ENCODE peak calls at places on chromosomes 7 and 10, in six cellular contexts. One of them, this sample, is unnamed.

GRCh38 chr7:78996013-78996412 is 457.5 kb downstream of the MAGI2 start:
- DNase-seq in transverse colon: no peak
- DNase-seq in activated CD8-positive, alpha-beta T cell treated with anti-CD3 and anti-CD28 coated beads for 36 hours: no peak
- DNase-seq in AG09319: no peak
- DNase-seq in K562: no peak
- DNase-seq in H7: no peak
- DNase-seq in this sample: no peak

GRCh38 chr7:5699951-5700384 is 81.5 kb downstream of the RNF216 start:
- DNase-seq in H7: peak
- DNase-seq in activated CD8-positive, alpha-beta T cell treated with anti-CD3 and anti-CD28 coated beads for 36 hours: peak
- DNase-seq in AG09319: no peak
- DNase-seq in transverse colon: peak
- DNase-seq in K562: no peak
- DNase-seq in this sample: peak

GRCh38 chr7:89770156-89770555 is 384.1 kb upstream of the STEAP1 start:
- DNase-seq in activated CD8-positive, alpha-beta T cell treated with anti-CD3 and anti-CD28 coated beads for 36 hours: no peak
- DNase-seq in K562: no peak
- DNase-seq in transverse colon: no peak
- DNase-seq in H7: no peak
- DNase-seq in AG09319: no peak
- DNase-seq in this sample: no peak

GRCh38 chr7:116798205-116798730 is 64.1 kb upstream of the CAPZA2 start:
- DNase-seq in activated CD8-positive, alpha-beta T cell treated with anti-CD3 and anti-CD28 coated beads for 36 hours: no peak
- DNase-seq in K562: no peak
- DNase-seq in transverse colon: no peak
- DNase-seq in H7: no peak
- DNase-seq in AG09319: no peak
- DNase-seq in this sample: no peak

GRCh38 chr10:91570220-91570619 is 62.7 kb downstream of the PPP1R3C start:
- DNase-seq in transverse colon: no peak
- DNase-seq in AG09319: no peak
- DNase-seq in activated CD8-positive, alpha-beta T cell treated with anti-CD3 and anti-CD28 coated beads for 36 hours: no peak
- DNase-seq in H7: no peak
- DNase-seq in K562: no peak
- DNase-seq in this sample: no peak

GRCh38 chr10:76411719-76412435 is 980.5 kb downstream of the LRMDA start:
- DNase-seq in activated CD8-positive, alpha-beta T cell treated with anti-CD3 and anti-CD28 coated beads for 36 hours: no peak
- DNase-seq in K562: no peak
- DNase-seq in transverse colon: peak
- DNase-seq in H7: no peak
- DNase-seq in AG09319: peak
- DNase-seq in this sample: no peak

GRCh38 chr7:143417734-143418378 is 9.2 kb upstream of the EPHA1 start:
- DNase-seq in H7: peak
- DNase-seq in activated CD8-positive, alpha-beta T cell treated with anti-CD3 and anti-CD28 coated beads for 36 hours: no peak
- DNase-seq in AG09319: no peak
- DNase-seq in transverse colon: no peak
- DNase-seq in K562: no peak
- DNase-seq in this sample: no peak

GRCh38 chr10:6729071-6729773 is 149.1 kb upstream of the PRKCQ start:
- DNase-seq in activated CD8-positive, alpha-beta T cell treated with anti-CD3 and anti-CD28 coated beads for 36 hours: no peak
- DNase-seq in transverse colon: no peak
- DNase-seq in AG09319: peak
- DNase-seq in K562: no peak
- DNase-seq in H7: no peak
- DNase-seq in this sample: no peak

GRCh38 chr7:94396044-94396443 is 1.3 kb downstream of the COL1A2 start:
- DNase-seq in AG09319: peak
- DNase-seq in H7: no peak
- DNase-seq in activated CD8-positive, alpha-beta T cell treated with anti-CD3 and anti-CD28 coated beads for 36 hours: no peak
- DNase-seq in K562: peak
- DNase-seq in transverse colon: no peak
- DNase-seq in this sample: no peak

GRCh38 chr7:154857728-154858681 is 144.9 kb downstream of the PAXIP1 start:
- DNase-seq in AG09319: no peak
- DNase-seq in K562: no peak
- DNase-seq in transverse colon: no peak
- DNase-seq in activated CD8-positive, alpha-beta T cell treated with anti-CD3 and anti-CD28 coated beads for 36 hours: no peak
- DNase-seq in H7: peak
- DNase-seq in this sample: peak

GRCh38 chr7:149832332-149833041 is 5.7 kb upstream of the ZNF862 start:
- DNase-seq in AG09319: no peak
- DNase-seq in activated CD8-positive, alpha-beta T cell treated with anti-CD3 and anti-CD28 coated beads for 36 hours: no peak
- DNase-seq in K562: no peak
- DNase-seq in transverse colon: no peak
- DNase-seq in H7: peak
- DNase-seq in this sample: no peak

GRCh38 chr10:48239618-48240017 is 34.9 kb downstream of the FRMPD2 start:
- DNase-seq in activated CD8-positive, alpha-beta T cell treated with anti-CD3 and anti-CD28 coated beads for 36 hours: no peak
- DNase-seq in AG09319: no peak
- DNase-seq in H7: no peak
- DNase-seq in K562: no peak
- DNase-seq in transverse colon: no peak
- DNase-seq in this sample: no peak

GRCh38 chr10:74585231-74586087 is 240.9 kb upstream of the KAT6B start:
- DNase-seq in K562: no peak
- DNase-seq in activated CD8-positive, alpha-beta T cell treated with anti-CD3 and anti-CD28 coated beads for 36 hours: peak
- DNase-seq in H7: no peak
- DNase-seq in transverse colon: no peak
- DNase-seq in AG09319: no peak
- DNase-seq in this sample: peak

GRCh38 chr7:30170460-30171197 is 35.8 kb downstream of the MTURN start:
- DNase-seq in activated CD8-positive, alpha-beta T cell treated with anti-CD3 and anti-CD28 coated beads for 36 hours: no peak
- DNase-seq in K562: no peak
- DNase-seq in H7: no peak
- DNase-seq in transverse colon: no peak
- DNase-seq in AG09319: no peak
- DNase-seq in this sample: no peak

GRCh38 chr7:96415293-96415940 is 93.5 kb upstream of the SLC25A13 start:
- DNase-seq in transverse colon: no peak
- DNase-seq in activated CD8-positive, alpha-beta T cell treated with anti-CD3 and anti-CD28 coated beads for 36 hours: no peak
- DNase-seq in H7: peak
- DNase-seq in AG09319: no peak
- DNase-seq in K562: no peak
- DNase-seq in this sample: no peak

GRCh38 chr10:71176661-71177060 is 35.7 kb upstream of the UNC5B start:
- DNase-seq in AG09319: no peak
- DNase-seq in H7: peak
- DNase-seq in K562: no peak
- DNase-seq in activated CD8-positive, alpha-beta T cell treated with anti-CD3 and anti-CD28 coated beads for 36 hours: no peak
- DNase-seq in transverse colon: no peak
- DNase-seq in this sample: no peak

GRCh38 chr7:55483061-55483460 is 89.2 kb downstream of the VOPP1 start:
- DNase-seq in transverse colon: no peak
- DNase-seq in AG09319: no peak
- DNase-seq in K562: no peak
- DNase-seq in H7: no peak
- DNase-seq in activated CD8-positive, alpha-beta T cell treated with anti-CD3 and anti-CD28 coated beads for 36 hours: no peak
- DNase-seq in this sample: peak

GRCh38 chr10:59536576-59537014 is 173.1 kb downstream of the SLC16A9 start:
- DNase-seq in AG09319: no peak
- DNase-seq in transverse colon: no peak
- DNase-seq in K562: no peak
- DNase-seq in H7: no peak
- DNase-seq in activated CD8-positive, alpha-beta T cell treated with anti-CD3 and anti-CD28 coated beads for 36 hours: no peak
- DNase-seq in this sample: no peak

GRCh38 chr10:122521011-122521410 is 39.5 kb upstream of the DMBT1 start:
- DNase-seq in H7: no peak
- DNase-seq in transverse colon: no peak
- DNase-seq in K562: no peak
- DNase-seq in AG09319: no peak
- DNase-seq in activated CD8-positive, alpha-beta T cell treated with anti-CD3 and anti-CD28 coated beads for 36 hours: no peak
- DNase-seq in this sample: peak

GRCh38 chr7:121328508-121329459 is at the start of gene WNT16:
- DNase-seq in H7: peak
- DNase-seq in activated CD8-positive, alpha-beta T cell treated with anti-CD3 and anti-CD28 coated beads for 36 hours: peak
- DNase-seq in K562: peak
- DNase-seq in AG09319: no peak
- DNase-seq in transverse colon: no peak
- DNase-seq in this sample: no peak

GRCh38 chr10:97822261-97822687 is 27.4 kb upstream of the GOLGA7B start:
- DNase-seq in activated CD8-positive, alpha-beta T cell treated with anti-CD3 and anti-CD28 coated beads for 36 hours: no peak
- DNase-seq in H7: peak
- DNase-seq in transverse colon: no peak
- DNase-seq in K562: no peak
- DNase-seq in AG09319: no peak
- DNase-seq in this sample: no peak

GRCh38 chr10:73106301-73106700 is 4.0 kb upstream of the NUDT13 start:
- DNase-seq in H7: no peak
- DNase-seq in transverse colon: no peak
- DNase-seq in K562: no peak
- DNase-seq in AG09319: no peak
- DNase-seq in activated CD8-positive, alpha-beta T cell treated with anti-CD3 and anti-CD28 coated beads for 36 hours: no peak
- DNase-seq in this sample: no peak

GRCh38 chr7:159130820-159131219 is 13.8 kb downstream of the VIPR2 start:
- DNase-seq in K562: no peak
- DNase-seq in transverse colon: no peak
- DNase-seq in AG09319: no peak
- DNase-seq in activated CD8-positive, alpha-beta T cell treated with anti-CD3 and anti-CD28 coated beads for 36 hours: no peak
- DNase-seq in H7: no peak
- DNase-seq in this sample: no peak

GRCh38 chr10:57815926-57816325 is 451.8 kb downstream of the IPMK start:
- DNase-seq in H7: no peak
- DNase-seq in transverse colon: no peak
- DNase-seq in AG09319: no peak
- DNase-seq in K562: no peak
- DNase-seq in activated CD8-positive, alpha-beta T cell treated with anti-CD3 and anti-CD28 coated beads for 36 hours: no peak
- DNase-seq in this sample: no peak

GRCh38 chr10:125538947-125539649 is 143.9 kb downstream of the TEX36 start:
- DNase-seq in H7: no peak
- DNase-seq in transverse colon: peak
- DNase-seq in AG09319: no peak
- DNase-seq in activated CD8-positive, alpha-beta T cell treated with anti-CD3 and anti-CD28 coated beads for 36 hours: no peak
- DNase-seq in K562: no peak
- DNase-seq in this sample: no peak

GRCh38 chr10:111087331-111087756 is 10.5 kb downstream of the ADRA2A start:
- DNase-seq in transverse colon: no peak
- DNase-seq in K562: no peak
- DNase-seq in H7: no peak
- DNase-seq in AG09319: no peak
- DNase-seq in activated CD8-positive, alpha-beta T cell treated with anti-CD3 and anti-CD28 coated beads for 36 hours: no peak
- DNase-seq in this sample: no peak

GRCh38 chr10:117778241-117778640 is 235.7 kb downstream of the EMX2 start:
- DNase-seq in K562: no peak
- DNase-seq in AG09319: no peak
- DNase-seq in activated CD8-positive, alpha-beta T cell treated with anti-CD3 and anti-CD28 coated beads for 36 hours: no peak
- DNase-seq in transverse colon: no peak
- DNase-seq in H7: no peak
- DNase-seq in this sample: no peak

GRCh38 chr10:12707461-12708185 is 293.9 kb downstream of the CCDC3 start:
- DNase-seq in transverse colon: peak
- DNase-seq in K562: peak
- DNase-seq in activated CD8-positive, alpha-beta T cell treated with anti-CD3 and anti-CD28 coated beads for 36 hours: peak
- DNase-seq in H7: no peak
- DNase-seq in AG09319: peak
- DNase-seq in this sample: no peak

GRCh38 chr7:16923019-16923418 is 41.2 kb upstream of the AGR3 start:
- DNase-seq in activated CD8-positive, alpha-beta T cell treated with anti-CD3 and anti-CD28 coated beads for 36 hours: peak
- DNase-seq in H7: no peak
- DNase-seq in transverse colon: no peak
- DNase-seq in AG09319: no peak
- DNase-seq in K562: no peak
- DNase-seq in this sample: no peak